ENCODE peak calls at places on chromosome 11, in five cellular contexts. One of them, this sample, is unnamed.

GRCh38 chr11:128603752-128604472 is 16.6 kb upstream of the ETS1 start:
- DNase-seq in HT1080: no peak
- DNase-seq in A549: no peak
- DNase-seq in NCI-H1436 treated with DMSO at 0.1 percent for 48 hours: no peak
- DNase-seq in GM12865: peak; percentile 64
- DNase-seq in this sample: peak; percentile 11

GRCh38 chr11:16956538-16957153 is 57.6 kb downstream of the PLEKHA7 start:
- DNase-seq in HT1080: no peak
- DNase-seq in A549: no peak
- DNase-seq in NCI-H1436 treated with DMSO at 0.1 percent for 48 hours: no peak
- DNase-seq in GM12865: no peak
- DNase-seq in this sample: no peak

GRCh38 chr11:93267383-93267782 is 63.2 kb upstream of the DEUP1 start:
- DNase-seq in HT1080: no peak
- DNase-seq in A549: no peak
- DNase-seq in NCI-H1436 treated with DMSO at 0.1 percent for 48 hours: no peak
- DNase-seq in GM12865: no peak
- DNase-seq in this sample: no peak

GRCh38 chr11:86588566-86589090 is 83.8 kb downstream of the ME3 start:
- DNase-seq in HT1080: no peak
- DNase-seq in A549: no peak
- DNase-seq in NCI-H1436 treated with DMSO at 0.1 percent for 48 hours: peak; percentile 44
- DNase-seq in GM12865: no peak
- DNase-seq in this sample: no peak

GRCh38 chr11:65224939-65225283 is 36.9 kb upstream of the POLA2 start:
- DNase-seq in HT1080: peak; percentile 65
- DNase-seq in A549: peak; percentile 35
- DNase-seq in NCI-H1436 treated with DMSO at 0.1 percent for 48 hours: no peak
- DNase-seq in GM12865: no peak
- DNase-seq in this sample: peak; percentile 68

GRCh38 chr11:68314886-68315580 is 2.6 kb downstream of the LRP5 start:
- DNase-seq in HT1080: no peak
- DNase-seq in A549: no peak
- DNase-seq in NCI-H1436 treated with DMSO at 0.1 percent for 48 hours: no peak
- DNase-seq in GM12865: no peak
- DNase-seq in this sample: peak; percentile 44

GRCh38 chr11:2541321-2541680 is 96.5 kb downstream of the KCNQ1 start:
- DNase-seq in HT1080: no peak
- DNase-seq in A549: no peak
- DNase-seq in NCI-H1436 treated with DMSO at 0.1 percent for 48 hours: no peak
- DNase-seq in GM12865: no peak
- DNase-seq in this sample: no peak

GRCh38 chr11:57386178-57386945 is 4.1 kb downstream of the PRG2 start:
- DNase-seq in HT1080: no peak
- DNase-seq in A549: no peak
- DNase-seq in NCI-H1436 treated with DMSO at 0.1 percent for 48 hours: no peak
- DNase-seq in GM12865: no peak
- DNase-seq in this sample: no peak

GRCh38 chr11:107590460-107591097 is 368 bp upstream of the ELMOD1 start:
- DNase-seq in HT1080: no peak
- DNase-seq in A549: peak; percentile 17
- DNase-seq in NCI-H1436 treated with DMSO at 0.1 percent for 48 hours: no peak
- DNase-seq in GM12865: no peak
- DNase-seq in this sample: no peak

GRCh38 chr11:18393581-18394299 is 623 bp upstream of the LDHA start:
- DNase-seq in HT1080: no peak
- DNase-seq in A549: peak; percentile 24
- DNase-seq in NCI-H1436 treated with DMSO at 0.1 percent for 48 hours: no peak
- DNase-seq in GM12865: no peak
- DNase-seq in this sample: no peak

GRCh38 chr11:93099811-93100210 is 98.0 kb downstream of the SLC36A4 start:
- DNase-seq in HT1080: peak; percentile 14
- DNase-seq in A549: no peak
- DNase-seq in NCI-H1436 treated with DMSO at 0.1 percent for 48 hours: no peak
- DNase-seq in GM12865: no peak
- DNase-seq in this sample: peak; percentile 85

GRCh38 chr11:65210748-65211147 is 29.0 kb downstream of the CAPN1 start:
- DNase-seq in HT1080: no peak
- DNase-seq in A549: no peak
- DNase-seq in NCI-H1436 treated with DMSO at 0.1 percent for 48 hours: no peak
- DNase-seq in GM12865: no peak
- DNase-seq in this sample: no peak

GRCh38 chr11:97888641-97889040 is 1132.1 kb upstream of the CNTN5 start:
- DNase-seq in HT1080: no peak
- DNase-seq in A549: no peak
- DNase-seq in NCI-H1436 treated with DMSO at 0.1 percent for 48 hours: no peak
- DNase-seq in GM12865: no peak
- DNase-seq in this sample: no peak

GRCh38 chr11:66195867-66196266 is 72.6 kb upstream of the RAB1B start:
- DNase-seq in HT1080: no peak
- DNase-seq in A549: no peak
- DNase-seq in NCI-H1436 treated with DMSO at 0.1 percent for 48 hours: no peak
- DNase-seq in GM12865: no peak
- DNase-seq in this sample: no peak

GRCh38 chr11:61866231-61866957 is 25.0 kb downstream of the FADS3 start:
- DNase-seq in HT1080: no peak
- DNase-seq in A549: no peak
- DNase-seq in NCI-H1436 treated with DMSO at 0.1 percent for 48 hours: no peak
- DNase-seq in GM12865: no peak
- DNase-seq in this sample: no peak

GRCh38 chr11:79208126-79208525 is 232.7 kb downstream of the TENM4 start:
- DNase-seq in HT1080: no peak
- DNase-seq in A549: no peak
- DNase-seq in NCI-H1436 treated with DMSO at 0.1 percent for 48 hours: no peak
- DNase-seq in GM12865: peak; percentile 14
- DNase-seq in this sample: no peak

GRCh38 chr11:88363004-88363403 is 25.5 kb upstream of the CTSC start:
- DNase-seq in HT1080: no peak
- DNase-seq in A549: no peak
- DNase-seq in NCI-H1436 treated with DMSO at 0.1 percent for 48 hours: no peak
- DNase-seq in GM12865: no peak
- DNase-seq in this sample: no peak

GRCh38 chr11:63874511-63874910 is 35.6 kb downstream of the MARK2 start:
- DNase-seq in HT1080: no peak
- DNase-seq in A549: no peak
- DNase-seq in NCI-H1436 treated with DMSO at 0.1 percent for 48 hours: no peak
- DNase-seq in GM12865: no peak
- DNase-seq in this sample: no peak

GRCh38 chr11:134483857-134484256 is 71.8 kb upstream of the B3GAT1 start:
- DNase-seq in HT1080: no peak
- DNase-seq in A549: no peak
- DNase-seq in NCI-H1436 treated with DMSO at 0.1 percent for 48 hours: no peak
- DNase-seq in GM12865: no peak
- DNase-seq in this sample: no peak

GRCh38 chr11:1771700-1772099 is 8.0 kb upstream of the CTSD start:
- DNase-seq in HT1080: peak; percentile 71
- DNase-seq in A549: no peak
- DNase-seq in NCI-H1436 treated with DMSO at 0.1 percent for 48 hours: no peak
- DNase-seq in GM12865: no peak
- DNase-seq in this sample: peak; percentile 56

GRCh38 chr11:40274017-40274416 is 1185.4 kb downstream of the LRRC4C start:
- DNase-seq in HT1080: peak; percentile 57
- DNase-seq in A549: no peak
- DNase-seq in NCI-H1436 treated with DMSO at 0.1 percent for 48 hours: no peak
- DNase-seq in GM12865: no peak
- DNase-seq in this sample: no peak

GRCh38 chr11:67282155-67282875 is 6.8 kb upstream of the ANKRD13D start:
- DNase-seq in HT1080: no peak
- DNase-seq in A549: no peak
- DNase-seq in NCI-H1436 treated with DMSO at 0.1 percent for 48 hours: no peak
- DNase-seq in GM12865: no peak
- DNase-seq in this sample: no peak

GRCh38 chr11:10004526-10005113 is 289.4 kb downstream of the SBF2 start:
- DNase-seq in HT1080: peak; percentile 8
- DNase-seq in A549: no peak
- DNase-seq in NCI-H1436 treated with DMSO at 0.1 percent for 48 hours: no peak
- DNase-seq in GM12865: no peak
- DNase-seq in this sample: no peak

This sample was measured in HCEC 1CT.